ENCODE peak calls at places on chromosomes 6 and 20, in six cellular contexts. O is non-pigmented ciliary epithelial cell; F is stimulated activated CD4-positive, alpha-beta T cell treated with anti-CD3 and anti-CD28 coated beads, Interleukin-15, amount 100 ng/mL, for 24 hours; N is erythroblast; C is RWPE1; D is PC-9. A is an unnamed sample.

GRCh38 chr20:11366660-11367059 is 551.0 kb upstream of the BTBD3 start:
- DNase-seq in O (no peak), F (no peak), N (no peak), C (no peak), D (no peak), A (no peak)

GRCh38 chr20:61407561-61407960 is 155.5 kb downstream of the CDH4 start:
- DNase-seq in O (no peak), F (no peak), N (no peak), C (no peak), D (no peak), A (no peak)

GRCh38 chr20:54044156-54044555 is 26.2 kb downstream of the BCAS1 start:
- DNase-seq in O (no peak), F (no peak), N (peak), C (no peak), D (no peak), A (no peak)

GRCh38 chr20:43721429-43722152 is 5.2 kb downstream of the GTSF1L start:
- DNase-seq in O (no peak), F (peak), N (no peak), C (no peak), D (no peak), A (no peak)

GRCh38 chr20:25032478-25033183 is 25.3 kb downstream of the ACSS1 start:
- DNase-seq in O (no peak), F (no peak), N (no peak), C (no peak), D (no peak), A (no peak)

GRCh38 chr20:38791291-38791690 is 14.2 kb upstream of the PPP1R16B start:
- DNase-seq in O (no peak), F (no peak), N (no peak), C (no peak), D (no peak), A (no peak)

GRCh38 chr6:29553268-29554057 is 6.1 kb downstream of the UBD start:
- DNase-seq in O (peak), F (peak), N (peak), C (no peak), D (no peak), A (no peak)

GRCh38 chr20:3731944-3732326 is 550 bp upstream of the HSPA12B start:
- DNase-seq in O (no peak), F (no peak), N (no peak), C (no peak), D (no peak), A (no peak)

GRCh38 chr6:2976571-2977085 is 5.3 kb upstream of the SERPINB6 start:
- DNase-seq in O (no peak), F (peak), N (no peak), C (peak), D (no peak), A (no peak)

GRCh38 chr6:21996425-21997207 is 300.2 kb downstream of the PRL start:
- DNase-seq in O (no peak), F (no peak), N (no peak), C (no peak), D (no peak), A (no peak)

GRCh38 chr20:59071224-59071623 is 28.6 kb upstream of the PRELID3B start:
- DNase-seq in O (no peak), F (no peak), N (no peak), C (no peak), D (no peak), A (no peak)

GRCh38 chr6:130466744-130467052 is 100.9 kb downstream of the TMEM200A start:
- DNase-seq in O (peak), F (no peak), N (no peak), C (no peak), D (no peak), A (no peak)

GRCh38 chr20:420721-421574 is 12.8 kb downstream of the RBCK1 start:
- DNase-seq in O (no peak), F (peak), N (peak), C (peak), D (peak), A (no peak)

GRCh38 chr6:80343511-80343910 is 237.0 kb downstream of the BCKDHB start:
- DNase-seq in O (no peak), F (no peak), N (no peak), C (no peak), D (no peak), A (no peak)